ENCODE peak calls at places on chromosomes 13 and 19, in nine cellular contexts. T is neural crest cell; X is NCI-H748 treated with DMSO at 0.1 percent for 48 hours; O is neural progenitor cell; A is sciatic nerve; D is activated naive CD8-positive, alpha-beta T cell treated with anti-CD3 and anti-CD28 coated beads for 36 hours; J is NCI-H1105; V is islet precursor cell; L is NAMALWA. G is an unnamed sample.

GRCh38 chr13:113361406-113361805 is 2.5 kb downstream of the GRTP1 start:
- DNase-seq in T (no peak), X (no peak), O (no peak), A (no peak), D (no peak), J (no peak), V (no peak), L (no peak), G (no peak)

GRCh38 chr19:15136234-15136954 is 29.2 kb downstream of the SYDE1 start:
- DNase-seq in T (no peak), X (no peak), O (no peak), A (no peak), D (no peak), J (no peak), V (no peak), L (no peak), G (no peak)

GRCh38 chr13:98254541-98254940 is 77.5 kb upstream of the RNF113B start:
- DNase-seq in T (no peak), X (no peak), O (no peak), A (no peak), D (no peak), J (no peak), V (no peak), L (no peak), G (no peak)

GRCh38 chr13:25371608-25372274 is at the start of gene ATP8A2:
- DNase-seq in T (peak), X (peak), O (peak), A (no peak), D (peak), J (no peak), V (no peak), L (no peak), G (no peak)

GRCh38 chr19:3295581-3295980 is 70.8 kb upstream of the NFIC start:
- DNase-seq in T (no peak), X (no peak), O (no peak), A (no peak), D (no peak), J (no peak), V (no peak), L (no peak), G (no peak)

GRCh38 chr13:23852351-23852750 is 36.8 kb downstream of the MIPEP start:
- DNase-seq in T (no peak), X (no peak), O (no peak), A (no peak), D (no peak), J (no peak), V (no peak), L (no peak), G (no peak)

GRCh38 chr19:39514840-39515550 is at the start of gene SELENOV:
- DNase-seq in T (peak), X (no peak), O (peak), A (no peak), D (peak), J (no peak), V (peak), L (peak), G (peak)

GRCh38 chr13:45422731-45423130 is 4.6 kb upstream of the SLC25A30 start:
- DNase-seq in T (no peak), X (no peak), O (no peak), A (no peak), D (no peak), J (no peak), V (no peak), L (no peak), G (no peak)

GRCh38 chr19:54484451-54484850 is 11.4 kb upstream of the CDC42EP5 start:
- DNase-seq in T (no peak), X (no peak), O (no peak), A (no peak), D (no peak), J (no peak), V (no peak), L (no peak), G (no peak)

GRCh38 chr19:55877211-55877610 is 40.9 kb downstream of the NLRP4 start:
- DNase-seq in T (no peak), X (no peak), O (no peak), A (no peak), D (no peak), J (no peak), V (no peak), L (no peak), G (no peak)

GRCh38 chr13:46473806-46474205 is 79.2 kb upstream of the LRCH1 start:
- DNase-seq in T (no peak), X (no peak), O (no peak), A (no peak), D (no peak), J (no peak), V (peak), L (no peak), G (no peak)

GRCh38 chr19:40398417-40399056 is 8.6 kb upstream of the HIPK4 start:
- DNase-seq in T (no peak), X (no peak), O (peak), A (no peak), D (peak), J (peak), V (peak), L (peak), G (peak)

GRCh38 chr19:11995174-11995573 is 30.3 kb downstream of the ZNF763 start:
- DNase-seq in T (no peak), X (no peak), O (no peak), A (no peak), D (no peak), J (no peak), V (no peak), L (no peak), G (no peak)

GRCh38 chr19:49921871-49922755 is 6.9 kb upstream of the ATF5 start:
- DNase-seq in T (no peak), X (no peak), O (no peak), A (no peak), D (no peak), J (no peak), V (no peak), L (no peak), G (no peak)

GRCh38 chr13:92677571-92677970 is 549.0 kb upstream of the GPC6 start:
- DNase-seq in T (no peak), X (peak), O (peak), A (no peak), D (no peak), J (no peak), V (no peak), L (no peak), G (no peak)

GRCh38 chr13:39452412-39452811 is 150.6 kb downstream of the LHFPL6 start:
- DNase-seq in T (no peak), X (no peak), O (no peak), A (no peak), D (no peak), J (no peak), V (peak), L (peak), G (peak)

GRCh38 chr13:67229438-67230242 is 496 bp downstream of the PCDH9 start:
- DNase-seq in T (no peak), X (peak), O (peak), A (no peak), D (no peak), J (no peak), V (peak), L (no peak), G (peak)

GRCh38 chr19:44712864-44713515 is 14.0 kb downstream of the CEACAM16 start:
- DNase-seq in T (no peak), X (no peak), O (no peak), A (no peak), D (no peak), J (no peak), V (no peak), L (peak), G (no peak)

GRCh38 chr13:105008606-105009005 is 1526.9 kb downstream of the EFNB2 start:
- DNase-seq in T (no peak), X (no peak), O (no peak), A (no peak), D (no peak), J (no peak), V (no peak), L (no peak), G (no peak)

GRCh38 chr13:30745917-30746686 is 10.8 kb downstream of the ALOX5AP start:
- DNase-seq in T (no peak), X (no peak), O (no peak), A (no peak), D (no peak), J (no peak), V (peak), L (no peak), G (no peak)

GRCh38 chr19:38654478-38655079 is 7.1 kb downstream of the ACTN4 start:
- DNase-seq in T (no peak), X (no peak), O (no peak), A (no peak), D (no peak), J (no peak), V (peak), L (no peak), G (no peak)

GRCh38 chr13:27952931-27953670 is 16.0 kb downstream of the CDX2 start:
- DNase-seq in T (no peak), X (no peak), O (peak), A (no peak), D (no peak), J (no peak), V (no peak), L (no peak), G (no peak)

GRCh38 chr19:39740395-39740794 is 2.6 kb upstream of the CLC start:
- DNase-seq in T (no peak), X (no peak), O (no peak), A (no peak), D (no peak), J (no peak), V (no peak), L (no peak), G (no peak)